ENCODE peak calls at places on chromosomes 12 and 14, in six cellular contexts. One of them, this sample, is unnamed.

GRCh38 chr12:107514887-107515445 is 170.6 kb upstream of the PWP1 start:
- DNase-seq in omental fat pad: no peak
- DNase-seq in putamen: no peak
- DNase-seq in GM12892: no peak
- DNase-seq in astrocyte of the spinal cord: no peak
- DNase-seq in nucleus accumbens: no peak
- DNase-seq in this sample: no peak

GRCh38 chr14:26204954-26205479 is 392.8 kb downstream of the NOVA1 start:
- DNase-seq in omental fat pad: no peak
- DNase-seq in putamen: no peak
- DNase-seq in GM12892: no peak
- DNase-seq in astrocyte of the spinal cord: peak
- DNase-seq in nucleus accumbens: peak
- DNase-seq in this sample: peak

GRCh38 chr14:71703477-71703876 is 228.8 kb upstream of the RGS6 start:
- DNase-seq in omental fat pad: no peak
- DNase-seq in putamen: peak
- DNase-seq in GM12892: no peak
- DNase-seq in astrocyte of the spinal cord: peak
- DNase-seq in nucleus accumbens: peak
- DNase-seq in this sample: peak

GRCh38 chr14:94612580-94613554 is 676 bp downstream of the SERPINA3 start:
- DNase-seq in omental fat pad: no peak
- DNase-seq in putamen: no peak
- DNase-seq in GM12892: no peak
- DNase-seq in astrocyte of the spinal cord: no peak
- DNase-seq in nucleus accumbens: no peak
- DNase-seq in this sample: no peak

GRCh38 chr12:57832966-57833365 is 13.6 kb downstream of the CTDSP2 start:
- DNase-seq in omental fat pad: no peak
- DNase-seq in putamen: no peak
- DNase-seq in GM12892: no peak
- DNase-seq in astrocyte of the spinal cord: no peak
- DNase-seq in nucleus accumbens: no peak
- DNase-seq in this sample: no peak

GRCh38 chr14:96158735-96159134 is 45.9 kb upstream of the BDKRB2 start:
- DNase-seq in omental fat pad: no peak
- DNase-seq in putamen: no peak
- DNase-seq in GM12892: no peak
- DNase-seq in astrocyte of the spinal cord: no peak
- DNase-seq in nucleus accumbens: no peak
- DNase-seq in this sample: no peak

GRCh38 chr12:116594325-116595038 is 35.3 kb downstream of the MAP1LC3B2 start:
- DNase-seq in omental fat pad: no peak
- DNase-seq in putamen: no peak
- DNase-seq in GM12892: no peak
- DNase-seq in astrocyte of the spinal cord: no peak
- DNase-seq in nucleus accumbens: no peak
- DNase-seq in this sample: peak

GRCh38 chr12:132478433-132478803 is 11.5 kb upstream of the FBRSL1 start:
- DNase-seq in omental fat pad: no peak
- DNase-seq in putamen: no peak
- DNase-seq in GM12892: no peak
- DNase-seq in astrocyte of the spinal cord: no peak
- DNase-seq in nucleus accumbens: no peak
- DNase-seq in this sample: no peak

GRCh38 chr12:111320233-111321050 is 48.5 kb downstream of the PHETA1 start:
- DNase-seq in omental fat pad: no peak
- DNase-seq in putamen: no peak
- DNase-seq in GM12892: no peak
- DNase-seq in astrocyte of the spinal cord: no peak
- DNase-seq in nucleus accumbens: no peak
- DNase-seq in this sample: no peak

GRCh38 chr14:24051162-24051788 is 534 bp upstream of the CARMIL3 start:
- DNase-seq in omental fat pad: no peak
- DNase-seq in putamen: peak
- DNase-seq in GM12892: peak
- DNase-seq in astrocyte of the spinal cord: no peak
- DNase-seq in nucleus accumbens: no peak
- DNase-seq in this sample: no peak

GRCh38 chr14:74965770-74966153 is 10.4 kb upstream of the PGF start:
- DNase-seq in omental fat pad: no peak
- DNase-seq in putamen: no peak
- DNase-seq in GM12892: no peak
- DNase-seq in astrocyte of the spinal cord: peak
- DNase-seq in nucleus accumbens: no peak
- DNase-seq in this sample: no peak

GRCh38 chr12:31324845-31325523 is 966 bp downstream of the SINHCAF start:
- DNase-seq in omental fat pad: peak
- DNase-seq in putamen: no peak
- DNase-seq in GM12892: peak
- DNase-seq in astrocyte of the spinal cord: peak
- DNase-seq in nucleus accumbens: no peak
- DNase-seq in this sample: peak

GRCh38 chr12:7966558-7966957 is 30.6 kb upstream of the SLC2A3 start:
- DNase-seq in omental fat pad: no peak
- DNase-seq in putamen: no peak
- DNase-seq in GM12892: no peak
- DNase-seq in astrocyte of the spinal cord: no peak
- DNase-seq in nucleus accumbens: no peak
- DNase-seq in this sample: no peak

GRCh38 chr12:57868870-57869609 is 22.5 kb upstream of the CTDSP2 start:
- DNase-seq in omental fat pad: no peak
- DNase-seq in putamen: no peak
- DNase-seq in GM12892: no peak
- DNase-seq in astrocyte of the spinal cord: no peak
- DNase-seq in nucleus accumbens: peak
- DNase-seq in this sample: peak

GRCh38 chr12:13566286-13566685 is 369.8 kb downstream of the EMP1 start:
- DNase-seq in omental fat pad: no peak
- DNase-seq in putamen: no peak
- DNase-seq in GM12892: no peak
- DNase-seq in astrocyte of the spinal cord: no peak
- DNase-seq in nucleus accumbens: no peak
- DNase-seq in this sample: no peak

GRCh38 chr12:100753837-100754236 is 40.7 kb upstream of the ANO4 start:
- DNase-seq in omental fat pad: no peak
- DNase-seq in putamen: no peak
- DNase-seq in GM12892: no peak
- DNase-seq in astrocyte of the spinal cord: peak
- DNase-seq in nucleus accumbens: no peak
- DNase-seq in this sample: peak

GRCh38 chr12:20946732-20947131 is 136.2 kb downstream of the SLCO1B3 start:
- DNase-seq in omental fat pad: no peak
- DNase-seq in putamen: no peak
- DNase-seq in GM12892: no peak
- DNase-seq in astrocyte of the spinal cord: peak
- DNase-seq in nucleus accumbens: no peak
- DNase-seq in this sample: no peak

GRCh38 chr12:98137278-98137677 is 378.1 kb upstream of the TMPO start:
- DNase-seq in omental fat pad: no peak
- DNase-seq in putamen: no peak
- DNase-seq in GM12892: no peak
- DNase-seq in astrocyte of the spinal cord: no peak
- DNase-seq in nucleus accumbens: no peak
- DNase-seq in this sample: no peak

GRCh38 chr12:98409543-98409942 is 105.8 kb upstream of the TMPO start:
- DNase-seq in omental fat pad: no peak
- DNase-seq in putamen: no peak
- DNase-seq in GM12892: no peak
- DNase-seq in astrocyte of the spinal cord: no peak
- DNase-seq in nucleus accumbens: no peak
- DNase-seq in this sample: no peak

GRCh38 chr14:57295261-57295660 is 26.5 kb downstream of the AP5M1 start:
- DNase-seq in omental fat pad: no peak
- DNase-seq in putamen: no peak
- DNase-seq in GM12892: no peak
- DNase-seq in astrocyte of the spinal cord: no peak
- DNase-seq in nucleus accumbens: no peak
- DNase-seq in this sample: no peak

GRCh38 chr14:80844872-80845271 is 96.7 kb downstream of the CEP128 start:
- DNase-seq in omental fat pad: no peak
- DNase-seq in putamen: no peak
- DNase-seq in GM12892: no peak
- DNase-seq in astrocyte of the spinal cord: no peak
- DNase-seq in nucleus accumbens: no peak
- DNase-seq in this sample: no peak

GRCh38 chr12:130254476-130255276 is 83.0 kb upstream of the PIWIL1 start:
- DNase-seq in omental fat pad: no peak
- DNase-seq in putamen: peak
- DNase-seq in GM12892: no peak
- DNase-seq in astrocyte of the spinal cord: no peak
- DNase-seq in nucleus accumbens: peak
- DNase-seq in this sample: peak

GRCh38 chr12:47268501-47269459 is 189.0 kb upstream of the AMIGO2 start:
- DNase-seq in omental fat pad: no peak
- DNase-seq in putamen: no peak
- DNase-seq in GM12892: no peak
- DNase-seq in astrocyte of the spinal cord: no peak
- DNase-seq in nucleus accumbens: no peak
- DNase-seq in this sample: no peak

GRCh38 chr14:68198713-68199464 is 379.3 kb downstream of the RAD51B start:
- DNase-seq in omental fat pad: no peak
- DNase-seq in putamen: no peak
- DNase-seq in GM12892: no peak
- DNase-seq in astrocyte of the spinal cord: no peak
- DNase-seq in nucleus accumbens: no peak
- DNase-seq in this sample: no peak